ENCODE peak calls at places on chromosomes 2 and 18, in seven cellular contexts. One of them, this sample, is unnamed.

GRCh38 chr2:37232131-37232933 is 874 bp downstream of the NDUFAF7 start:
- DNase-seq in trophoblast cell: peak; percentile 53
- DNase-seq in H9: no peak
- DNase-seq in H1: no peak
- DNase-seq in IMR-90: peak; percentile 27
- DNase-seq in mesenchymal stem cell: no peak
- DNase-seq in mesendoderm: peak; percentile 26
- DNase-seq in this sample: no peak

GRCh38 chr2:239548491-239548890 is 147.7 kb upstream of the HDAC4 start:
- DNase-seq in IMR-90: no peak
- DNase-seq in H9: no peak
- DNase-seq in mesendoderm: no peak
- DNase-seq in mesenchymal stem cell: no peak
- DNase-seq in H1: no peak
- DNase-seq in trophoblast cell: no peak
- DNase-seq in this sample: no peak

GRCh38 chr2:55949211-55949610 is 25.6 kb upstream of the EFEMP1 start:
- DNase-seq in mesendoderm: no peak
- DNase-seq in H1: no peak
- DNase-seq in H9: no peak
- DNase-seq in trophoblast cell: no peak
- DNase-seq in IMR-90: no peak
- DNase-seq in mesenchymal stem cell: no peak
- DNase-seq in this sample: no peak

GRCh38 chr2:178700922-178701342 is 106.3 kb downstream of the TTN start:
- DNase-seq in mesenchymal stem cell: peak; percentile 24
- DNase-seq in mesendoderm: peak; percentile 29
- DNase-seq in H9: no peak
- DNase-seq in IMR-90: peak; percentile 35
- DNase-seq in H1: no peak
- DNase-seq in trophoblast cell: peak; percentile 78
- DNase-seq in this sample: peak; percentile 1

GRCh38 chr2:101731221-101732054 is 33.9 kb downstream of the MAP4K4 start:
- DNase-seq in H1: no peak
- DNase-seq in H9: no peak
- DNase-seq in IMR-90: no peak
- DNase-seq in mesendoderm: no peak
- DNase-seq in mesenchymal stem cell: no peak
- DNase-seq in trophoblast cell: no peak
- DNase-seq in this sample: no peak

GRCh38 chr2:48707466-48707865 is 48.1 kb downstream of the LHCGR start:
- DNase-seq in H1: no peak
- DNase-seq in H9: no peak
- DNase-seq in trophoblast cell: no peak
- DNase-seq in mesendoderm: no peak
- DNase-seq in mesenchymal stem cell: no peak
- DNase-seq in IMR-90: peak; percentile 30
- DNase-seq in this sample: no peak

GRCh38 chr2:110872521-110872920 is 140.1 kb downstream of the ACOXL start:
- DNase-seq in mesenchymal stem cell: no peak
- DNase-seq in trophoblast cell: no peak
- DNase-seq in IMR-90: no peak
- DNase-seq in H9: no peak
- DNase-seq in mesendoderm: no peak
- DNase-seq in H1: no peak
- DNase-seq in this sample: no peak

GRCh38 chr2:237835372-237835771 is 24.1 kb upstream of the RAMP1 start:
- DNase-seq in IMR-90: no peak
- DNase-seq in H9: no peak
- DNase-seq in mesenchymal stem cell: no peak
- DNase-seq in mesendoderm: no peak
- DNase-seq in trophoblast cell: no peak
- DNase-seq in H1: no peak
- DNase-seq in this sample: no peak

GRCh38 chr2:78780321-78780720 is 245.2 kb upstream of the REG3G start:
- DNase-seq in H9: no peak
- DNase-seq in mesenchymal stem cell: peak; percentile 3
- DNase-seq in trophoblast cell: no peak
- DNase-seq in H1: no peak
- DNase-seq in mesendoderm: no peak
- DNase-seq in IMR-90: no peak
- DNase-seq in this sample: no peak

GRCh38 chr2:185239491-185239890 is 499.1 kb upstream of the FSIP2 start:
- DNase-seq in mesenchymal stem cell: no peak
- DNase-seq in H1: no peak
- DNase-seq in trophoblast cell: no peak
- DNase-seq in H9: no peak
- DNase-seq in IMR-90: no peak
- DNase-seq in mesendoderm: no peak
- DNase-seq in this sample: no peak

GRCh38 chr2:176772816-176773215 is 439.8 kb upstream of the HNRNPA3 start:
- DNase-seq in mesenchymal stem cell: no peak
- DNase-seq in IMR-90: no peak
- DNase-seq in H1: no peak
- DNase-seq in trophoblast cell: no peak
- DNase-seq in H9: no peak
- DNase-seq in mesendoderm: no peak
- DNase-seq in this sample: no peak

GRCh38 chr2:223093436-223093839 is 41.4 kb downstream of the KCNE4 start:
- DNase-seq in mesendoderm: peak; percentile 67
- DNase-seq in mesenchymal stem cell: peak; percentile 33
- DNase-seq in trophoblast cell: peak; percentile 80
- DNase-seq in H9: no peak
- DNase-seq in H1: no peak
- DNase-seq in IMR-90: peak; percentile 72
- DNase-seq in this sample: no peak

GRCh38 chr2:3223080-3223923 is 154.3 kb downstream of the EIPR1 start:
- DNase-seq in IMR-90: peak; percentile 86
- DNase-seq in trophoblast cell: no peak
- DNase-seq in mesendoderm: no peak
- DNase-seq in H9: no peak
- DNase-seq in mesenchymal stem cell: no peak
- DNase-seq in H1: no peak
- DNase-seq in this sample: no peak

GRCh38 chr2:235390816-235391194 is 103.0 kb upstream of the AGAP1 start:
- DNase-seq in mesendoderm: no peak
- DNase-seq in H9: no peak
- DNase-seq in IMR-90: no peak
- DNase-seq in mesenchymal stem cell: no peak
- DNase-seq in H1: no peak
- DNase-seq in trophoblast cell: no peak
- DNase-seq in this sample: no peak

GRCh38 chr2:46169452-46169851 is 127.8 kb upstream of the EPAS1 start:
- DNase-seq in IMR-90: no peak
- DNase-seq in trophoblast cell: peak; percentile 28
- DNase-seq in H9: no peak
- DNase-seq in mesendoderm: no peak
- DNase-seq in mesenchymal stem cell: no peak
- DNase-seq in H1: no peak
- DNase-seq in this sample: no peak

GRCh38 chr2:60337142-60337497 is 216.3 kb downstream of the BCL11A start:
- DNase-seq in H1: no peak
- DNase-seq in mesenchymal stem cell: no peak
- DNase-seq in trophoblast cell: no peak
- DNase-seq in mesendoderm: peak; percentile 75
- DNase-seq in IMR-90: no peak
- DNase-seq in H9: peak; percentile 74
- DNase-seq in this sample: no peak

GRCh38 chr2:39913648-39914456 is 134.8 kb upstream of the THUMPD2 start:
- DNase-seq in H1: peak; percentile 10
- DNase-seq in trophoblast cell: peak; percentile 80
- DNase-seq in mesendoderm: peak; percentile 77
- DNase-seq in H9: no peak
- DNase-seq in IMR-90: peak; percentile 88
- DNase-seq in mesenchymal stem cell: peak; percentile 75
- DNase-seq in this sample: peak; percentile 62

GRCh38 chr18:80086281-80086680 is 22.8 kb upstream of the ADNP2 start:
- DNase-seq in H1: no peak
- DNase-seq in trophoblast cell: no peak
- DNase-seq in IMR-90: peak; percentile 49
- DNase-seq in H9: no peak
- DNase-seq in mesendoderm: no peak
- DNase-seq in mesenchymal stem cell: no peak
- DNase-seq in this sample: no peak

GRCh38 chr18:3162181-3162580 is 57.6 kb downstream of the MYOM1 start:
- DNase-seq in mesendoderm: no peak
- DNase-seq in trophoblast cell: no peak
- DNase-seq in H9: no peak
- DNase-seq in mesenchymal stem cell: no peak
- DNase-seq in H1: no peak
- DNase-seq in IMR-90: no peak
- DNase-seq in this sample: no peak

GRCh38 chr2:55155764-55156221 is 76.3 kb downstream of the CLHC1 start:
- DNase-seq in mesendoderm: no peak
- DNase-seq in IMR-90: peak; percentile 77
- DNase-seq in mesenchymal stem cell: peak; percentile 68
- DNase-seq in H9: no peak
- DNase-seq in trophoblast cell: no peak
- DNase-seq in H1: no peak
- DNase-seq in this sample: no peak

GRCh38 chr2:43343573-43344304 is 117.3 kb upstream of the ZFP36L2 start:
- DNase-seq in mesendoderm: peak; percentile 26
- DNase-seq in H1: no peak
- DNase-seq in H9: no peak
- DNase-seq in mesenchymal stem cell: peak; percentile 76
- DNase-seq in trophoblast cell: no peak
- DNase-seq in IMR-90: peak; percentile 97
- DNase-seq in this sample: no peak

GRCh38 chr2:106147159-106147558 is 46.9 kb downstream of the UXS1 start:
- DNase-seq in H9: no peak
- DNase-seq in H1: no peak
- DNase-seq in trophoblast cell: peak; percentile 60
- DNase-seq in mesendoderm: peak; percentile 44
- DNase-seq in IMR-90: peak; percentile 71
- DNase-seq in mesenchymal stem cell: peak; percentile 44
- DNase-seq in this sample: no peak

GRCh38 chr2:8491296-8492048 is 190.4 kb upstream of the ID2 start:
- DNase-seq in mesenchymal stem cell: no peak
- DNase-seq in H9: no peak
- DNase-seq in trophoblast cell: no peak
- DNase-seq in mesendoderm: no peak
- DNase-seq in IMR-90: no peak
- DNase-seq in H1: no peak
- DNase-seq in this sample: no peak

GRCh38 chr18:37362158-37362890 is 203.3 kb downstream of the CELF4 start:
- DNase-seq in IMR-90: no peak
- DNase-seq in mesendoderm: peak; percentile 41
- DNase-seq in H9: peak; percentile 88
- DNase-seq in H1: peak; percentile 70
- DNase-seq in trophoblast cell: no peak
- DNase-seq in mesenchymal stem cell: no peak
- DNase-seq in this sample: no peak

GRCh38 chr2:23801396-23801795 is 125.5 kb downstream of the ATAD2B start:
- DNase-seq in mesenchymal stem cell: peak; percentile 49
- DNase-seq in H1: no peak
- DNase-seq in trophoblast cell: peak; percentile 81
- DNase-seq in IMR-90: peak; percentile 82
- DNase-seq in mesendoderm: no peak
- DNase-seq in H9: no peak
- DNase-seq in this sample: no peak

GRCh38 chr18:43571078-43571689 is 293.9 kb upstream of the SYT4 start:
- DNase-seq in H1: no peak
- DNase-seq in mesenchymal stem cell: peak; percentile 56
- DNase-seq in IMR-90: peak; percentile 47
- DNase-seq in trophoblast cell: peak; percentile 70
- DNase-seq in mesendoderm: peak; percentile 51
- DNase-seq in H9: no peak
- DNase-seq in this sample: peak; percentile 52

DNA sequence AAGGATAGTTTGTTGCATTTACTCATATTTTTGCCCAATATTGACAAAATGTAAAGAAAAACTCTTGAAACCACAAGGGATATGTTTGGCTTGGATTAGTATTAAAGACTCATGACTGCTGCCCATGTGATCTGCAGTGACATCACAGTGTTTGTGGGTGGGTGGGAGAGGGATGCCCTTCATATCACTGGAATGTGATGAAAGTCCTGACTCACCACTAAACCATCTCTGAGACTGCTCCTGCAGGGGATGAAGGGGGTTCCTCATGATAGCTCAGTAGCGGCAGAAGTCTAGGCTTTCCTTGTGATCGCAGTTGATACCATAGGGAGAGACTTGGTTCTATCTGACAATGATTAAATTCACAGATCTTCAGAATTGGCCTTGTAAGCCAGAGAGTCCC is 451.2 kb downstream of the CNTNAP5 start:
- DNase-seq in IMR-90: peak; percentile 11
- DNase-seq in H1: no peak
- DNase-seq in H9: no peak
- DNase-seq in trophoblast cell: no peak
- DNase-seq in mesenchymal stem cell: peak; percentile 10
- DNase-seq in mesendoderm: peak; percentile 86
- DNase-seq in this sample: no peak
- H4K8ac ChIP-seq in IMR-90: no peak overlapping the region
- H4K8ac ChIP-seq in H1: no peak overlapping the region
- H4K8ac ChIP-seq in H9: no peak overlapping the region
- H4K8ac ChIP-seq in trophoblast cell: no peak overlapping the region
- H4K8ac ChIP-seq in mesenchymal stem cell: no peak overlapping the region
- H4K8ac ChIP-seq in mesendoderm: no peak overlapping the region
- H4K8ac ChIP-seq in this sample: no peak overlapping the region

GRCh38 chr2:229748950-229749349 is 34.6 kb upstream of the DNER start:
- DNase-seq in IMR-90: no peak
- DNase-seq in H9: no peak
- DNase-seq in H1: no peak
- DNase-seq in trophoblast cell: no peak
- DNase-seq in mesendoderm: peak; percentile 37
- DNase-seq in mesenchymal stem cell: no peak
- DNase-seq in this sample: no peak

GRCh38 chr2:229752970-229753729 is 38.8 kb upstream of the DNER start:
- DNase-seq in mesendoderm: no peak
- DNase-seq in H1: no peak
- DNase-seq in IMR-90: no peak
- DNase-seq in H9: no peak
- DNase-seq in trophoblast cell: no peak
- DNase-seq in mesenchymal stem cell: no peak
- DNase-seq in this sample: no peak
- H2AK5ac ChIP-seq in mesendoderm: no peak overlapping the region
- H2AK5ac ChIP-seq in H1: no peak overlapping the region
- H2AK5ac ChIP-seq in IMR-90: no peak overlapping the region
- H2AK5ac ChIP-seq in H9: no peak overlapping the region
- H2AK5ac ChIP-seq in trophoblast cell: no peak overlapping the region
- H2AK5ac ChIP-seq in mesenchymal stem cell: no peak overlapping the region
- H2AK5ac ChIP-seq in this sample: no peak overlapping the region

DNA sequence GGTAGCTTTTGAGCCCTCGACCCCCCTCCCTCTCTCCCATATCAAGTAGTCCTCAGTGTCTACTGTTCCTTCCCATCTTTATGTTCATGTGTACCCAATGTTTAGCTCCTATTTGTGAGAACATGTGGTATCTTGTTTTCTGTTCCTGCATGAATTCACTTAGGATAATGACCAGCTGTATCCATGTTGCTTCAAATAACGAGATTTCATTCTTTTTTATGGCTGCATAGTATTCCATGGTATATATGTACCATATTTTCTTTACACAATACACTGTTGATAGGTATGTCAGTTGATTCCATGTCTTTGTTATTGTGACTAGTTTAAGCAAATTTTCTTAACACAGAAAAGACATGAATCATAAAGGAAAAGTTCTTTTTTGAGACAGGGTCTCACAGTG is 16.5 kb upstream of the NDUFV2 start:
- DNase-seq in mesenchymal stem cell: no peak
- DNase-seq in trophoblast cell: no peak
- DNase-seq in mesendoderm: no peak
- DNase-seq in H9: no peak
- DNase-seq in IMR-90: no peak
- DNase-seq in H1: no peak
- DNase-seq in this sample: no peak
- H4K8ac ChIP-seq in mesenchymal stem cell: no peak overlapping the region
- H4K8ac ChIP-seq in trophoblast cell: no peak overlapping the region
- H4K8ac ChIP-seq in mesendoderm: no peak overlapping the region
- H4K8ac ChIP-seq in H9: no peak overlapping the region
- H4K8ac ChIP-seq in IMR-90: no peak overlapping the region
- H4K8ac ChIP-seq in H1: no peak overlapping the region
- H4K8ac ChIP-seq in this sample: no peak overlapping the region

GRCh38 chr2:241675885-241676284 is 10.7 kb downstream of the DTYMK start:
- DNase-seq in mesenchymal stem cell: no peak
- DNase-seq in H1: no peak
- DNase-seq in IMR-90: no peak
- DNase-seq in H9: no peak
- DNase-seq in mesendoderm: no peak
- DNase-seq in trophoblast cell: no peak
- DNase-seq in this sample: no peak
- H2AK5ac ChIP-seq in mesenchymal stem cell: no peak overlapping the region
- H2AK5ac ChIP-seq in H1: no peak overlapping the region
- H2AK5ac ChIP-seq in IMR-90: no peak overlapping the region
- H2AK5ac ChIP-seq in H9: no peak overlapping the region
- H2AK5ac ChIP-seq in mesendoderm: no peak overlapping the region
- H2AK5ac ChIP-seq in trophoblast cell: no peak overlapping the region
- H2AK5ac ChIP-seq in this sample: no peak overlapping the region

This sample was measured in neuronal stem cell.